ENCODE peak calls at places on chromosomes 1 and 21, in nine cellular contexts. V, O, J, G, H, U, K, C and Z are unnamed samples.

GRCh38 chr1:113217447-113218208 is 144.6 kb downstream of the LRIG2 start:
- DNase-seq in V (no peak), O (no peak), J (no peak), G (no peak), H (no peak), U (no peak), K (no peak), C (no peak), Z (no peak)

GRCh38 chr1:179091691-179092165 is 9.9 kb downstream of the TOR3A start:
- DNase-seq in V (peak), O (no peak), J (no peak), G (peak), H (no peak), U (peak), K (no peak), C (peak), Z (peak)

GRCh38 chr1:45059829-45060228 is 47.8 kb downstream of the UROD start:
- DNase-seq in V (no peak), O (no peak), J (no peak), G (no peak), H (no peak), U (no peak), K (no peak), C (no peak), Z (no peak)

GRCh38 chr1:184296466-184297243 is 90.2 kb upstream of the C1orf21 start:
- DNase-seq in V (peak), O (no peak), J (no peak), G (peak), H (peak), U (peak), K (no peak), C (peak), Z (peak)

GRCh38 chr1:217322834-217323233 is 308.1 kb downstream of the GPATCH2 start:
- DNase-seq in V (no peak), O (no peak), J (no peak), G (no peak), H (no peak), U (no peak), K (no peak), C (no peak), Z (no peak)

GRCh38 chr1:174189424-174190062 is 30.2 kb downstream of the RABGAP1L start:
- DNase-seq in V (no peak), O (no peak), J (no peak), G (no peak), H (no peak), U (no peak), K (no peak), C (no peak), Z (no peak)

GRCh38 chr1:197304626-197305200 is 36.7 kb downstream of the CRB1 start:
- DNase-seq in V (no peak), O (no peak), J (no peak), G (no peak), H (no peak), U (no peak), K (no peak), C (peak), Z (no peak)

GRCh38 chr1:113904292-113904673 is 316 bp downstream of the AP4B1 start:
- DNase-seq in V (no peak), O (peak), J (peak), G (no peak), H (no peak), U (no peak), K (no peak), C (no peak), Z (no peak)

GRCh38 chr1:93904228-93904627 is 5.0 kb downstream of the GCLM start:
- DNase-seq in V (no peak), O (no peak), J (no peak), G (no peak), H (no peak), U (no peak), K (no peak), C (no peak), Z (no peak)

GRCh38 chr1:81478217-81478616 is 322.5 kb upstream of the ADGRL2 start:
- DNase-seq in V (no peak), O (no peak), J (no peak), G (no peak), H (no peak), U (no peak), K (no peak), C (no peak), Z (no peak)

GRCh38 chr1:24318988-24319863 is at the start of gene GRHL3:
- DNase-seq in V (peak), O (no peak), J (no peak), G (no peak), H (no peak), U (no peak), K (no peak), C (no peak), Z (no peak)

GRCh38 chr1:240946926-240947325 is 335.0 kb upstream of the GREM2 start:
- DNase-seq in V (peak), O (no peak), J (peak), G (peak), H (peak), U (no peak), K (peak), C (peak), Z (peak)

GRCh38 chr1:108190001-108190634 is 10.0 kb downstream of the SLC25A24 start:
- DNase-seq in V (no peak), O (no peak), J (no peak), G (no peak), H (no peak), U (no peak), K (no peak), C (no peak), Z (no peak)

GRCh38 chr1:156263288-156263655 is 15.4 kb upstream of the PAQR6 start:
- DNase-seq in V (no peak), O (no peak), J (no peak), G (no peak), H (no peak), U (no peak), K (no peak), C (no peak), Z (no peak)

GRCh38 chr1:6347641-6348487 is 45.7 kb downstream of the ACOT7 start:
- DNase-seq in V (peak), O (peak), J (peak), G (peak), H (peak), U (no peak), K (peak), C (peak), Z (peak)

GRCh38 chr1:206025283-206025820 is 1.7 kb upstream of the CTSE start:
- DNase-seq in V (no peak), O (no peak), J (no peak), G (no peak), H (no peak), U (no peak), K (no peak), C (no peak), Z (no peak)

GRCh38 chr1:2210786-2211185 is 16.2 kb upstream of the FAAP20 start:
- DNase-seq in V (no peak), O (no peak), J (no peak), G (no peak), H (no peak), U (no peak), K (no peak), C (no peak), Z (no peak)

GRCh38 chr1:16903458-16903796 is 7.6 kb downstream of the RNU1-2 start:
- DNase-seq in V (no peak), O (no peak), J (no peak), G (no peak), H (no peak), U (no peak), K (no peak), C (no peak), Z (no peak)

GRCh38 chr1:168801032-168801745 is 72.2 kb upstream of the DPT start:
- DNase-seq in V (no peak), O (no peak), J (peak), G (no peak), H (no peak), U (no peak), K (no peak), C (no peak), Z (no peak)

GRCh38 chr21:45412909-45413581 is 8.1 kb downstream of the COL18A1 start:
- DNase-seq in V (no peak), O (no peak), J (no peak), G (no peak), H (no peak), U (no peak), K (no peak), C (no peak), Z (no peak)

GRCh38 chr1:114081145-114082046 is 72.3 kb downstream of the SYT6 start:
- DNase-seq in V (no peak), O (no peak), J (no peak), G (no peak), H (no peak), U (no peak), K (no peak), C (no peak), Z (no peak)

GRCh38 chr1:54861070-54861761 is 25.8 kb downstream of the DHCR24 start:
- DNase-seq in V (no peak), O (no peak), J (no peak), G (no peak), H (no peak), U (no peak), K (no peak), C (peak), Z (peak)

GRCh38 chr1:180425956-180426355 is 76.4 kb downstream of the ACBD6 start:
- DNase-seq in V (peak), O (no peak), J (no peak), G (no peak), H (no peak), U (no peak), K (no peak), C (no peak), Z (no peak)

GRCh38 chr21:14270631-14271030 is 54.7 kb downstream of the RBM11 start:
- DNase-seq in V (no peak), O (no peak), J (no peak), G (no peak), H (no peak), U (no peak), K (no peak), C (no peak), Z (no peak)

GRCh38 chr1:151711044-151711800 is 5.4 kb downstream of the CELF3 start:
- DNase-seq in V (no peak), O (no peak), J (no peak), G (no peak), H (no peak), U (no peak), K (no peak), C (no peak), Z (no peak)

GRCh38 chr1:19918057-19918456 is 5.4 kb downstream of the PLA2G2E start:
- DNase-seq in V (peak), O (peak), J (peak), G (peak), H (peak), U (peak), K (peak), C (peak), Z (peak)

GRCh38 chr1:203338335-203339036 is 12.4 kb downstream of the FMOD start:
- DNase-seq in V (peak), O (peak), J (peak), G (peak), H (peak), U (no peak), K (peak), C (peak), Z (peak)

GRCh38 chr1:157893681-157894080 is 52.1 kb upstream of the CD5L start:
- DNase-seq in V (no peak), O (no peak), J (no peak), G (no peak), H (no peak), U (no peak), K (no peak), C (no peak), Z (no peak)

GRCh38 chr1:18768086-18768485 is 91.4 kb downstream of the TAS1R2 start:
- DNase-seq in V (no peak), O (no peak), J (no peak), G (no peak), H (no peak), U (no peak), K (no peak), C (no peak), Z (no peak)

GRCh38 chr1:154809436-154810413 is 60.4 kb downstream of the KCNN3 start:
- DNase-seq in V (peak), O (no peak), J (no peak), G (peak), H (no peak), U (peak), K (no peak), C (peak), Z (peak)

GRCh38 chr1:51516639-51517158 is 2.4 kb downstream of the EPS15 start:
- DNase-seq in V (no peak), O (no peak), J (no peak), G (peak), H (no peak), U (no peak), K (no peak), C (peak), Z (no peak)

GRCh38 chr1:92408825-92409224 is 77.9 kb downstream of the GFI1 start:
- DNase-seq in V (no peak), O (no peak), J (no peak), G (peak), H (no peak), U (no peak), K (no peak), C (peak), Z (peak)

GRCh38 chr1:26034504-26035202 is 11.3 kb downstream of the SLC30A2 start:
- DNase-seq in V (peak), O (no peak), J (peak), G (no peak), H (no peak), U (no peak), K (no peak), C (no peak), Z (no peak)

GRCh38 chr1:88434836-88435235 is 249.2 kb upstream of the PKN2 start:
- DNase-seq in V (no peak), O (no peak), J (no peak), G (no peak), H (no peak), U (no peak), K (no peak), C (no peak), Z (no peak)